ENCODE peak calls at places on chromosomes 7 and 10, in five cellular contexts. One of them, this sample, is unnamed.

GRCh38 chr10:66827353-66827752 is 98.5 kb upstream of the LRRTM3 start:
- DNase-seq in neuronal stem cell: no peak
- DNase-seq in hepatocyte: no peak
- DNase-seq in endodermal cell: no peak
- DNase-seq in CD8-positive, alpha-beta T cell: no peak
- DNase-seq in this sample: no peak

GRCh38 chr10:122112625-122113160 is 123.7 kb downstream of the TACC2 start:
- DNase-seq in neuronal stem cell: peak; percentile 70
- DNase-seq in hepatocyte: peak; percentile 96
- DNase-seq in endodermal cell: peak; percentile 93
- DNase-seq in CD8-positive, alpha-beta T cell: no peak
- DNase-seq in this sample: no peak

GRCh38 chr7:75879771-75880184 is 944 bp downstream of the RHBDD2 start:
- DNase-seq in endodermal cell: no peak
- DNase-seq in neuronal stem cell: no peak
- DNase-seq in CD8-positive, alpha-beta T cell: peak; percentile 13
- DNase-seq in hepatocyte: no peak
- DNase-seq in this sample: peak; percentile 82

GRCh38 chr10:110544958-110545537 is 22.4 kb upstream of the SMC3 start:
- DNase-seq in endodermal cell: no peak
- DNase-seq in neuronal stem cell: no peak
- DNase-seq in CD8-positive, alpha-beta T cell: no peak
- DNase-seq in hepatocyte: peak; percentile 50
- DNase-seq in this sample: no peak

GRCh38 chr7:145156834-145157233 is 321.0 kb upstream of the TPK1 start:
- DNase-seq in CD8-positive, alpha-beta T cell: no peak
- DNase-seq in hepatocyte: no peak
- DNase-seq in endodermal cell: no peak
- DNase-seq in neuronal stem cell: no peak
- DNase-seq in this sample: no peak

GRCh38 chr10:78428579-78428978 is 394.9 kb downstream of the RPS24 start:
- DNase-seq in hepatocyte: no peak
- DNase-seq in endodermal cell: no peak
- DNase-seq in neuronal stem cell: no peak
- DNase-seq in CD8-positive, alpha-beta T cell: no peak
- DNase-seq in this sample: no peak

GRCh38 chr7:132508724-132509348 is 67.4 kb downstream of the PLXNA4 start:
- DNase-seq in CD8-positive, alpha-beta T cell: no peak
- DNase-seq in neuronal stem cell: no peak
- DNase-seq in endodermal cell: no peak
- DNase-seq in hepatocyte: no peak
- DNase-seq in this sample: no peak

GRCh38 chr10:2883238-2883637 is 184.1 kb upstream of the PFKP start:
- DNase-seq in hepatocyte: no peak
- DNase-seq in endodermal cell: no peak
- DNase-seq in CD8-positive, alpha-beta T cell: no peak
- DNase-seq in neuronal stem cell: no peak
- DNase-seq in this sample: no peak

GRCh38 chr7:33692956-33693355 is 212.4 kb upstream of the BMPER start:
- DNase-seq in endodermal cell: no peak
- DNase-seq in neuronal stem cell: no peak
- DNase-seq in hepatocyte: no peak
- DNase-seq in CD8-positive, alpha-beta T cell: no peak
- DNase-seq in this sample: no peak

GRCh38 chr10:58511765-58512469 is 755 bp upstream of the BICC1 start:
- DNase-seq in endodermal cell: peak; percentile 53
- DNase-seq in hepatocyte: peak; percentile 19
- DNase-seq in CD8-positive, alpha-beta T cell: no peak
- DNase-seq in neuronal stem cell: no peak
- DNase-seq in this sample: no peak

GRCh38 chr7:158302274-158303070 is 285.2 kb downstream of the PTPRN2 start:
- DNase-seq in CD8-positive, alpha-beta T cell: no peak
- DNase-seq in neuronal stem cell: no peak
- DNase-seq in hepatocyte: no peak
- DNase-seq in endodermal cell: peak; percentile 24
- DNase-seq in this sample: no peak

GRCh38 chr7:158299607-158300006 is 288.0 kb downstream of the PTPRN2 start:
- DNase-seq in endodermal cell: peak; percentile 47
- DNase-seq in CD8-positive, alpha-beta T cell: no peak
- DNase-seq in neuronal stem cell: no peak
- DNase-seq in hepatocyte: no peak
- DNase-seq in this sample: no peak

GRCh38 chr7:158300427-158300826 is 287.2 kb downstream of the PTPRN2 start:
- DNase-seq in neuronal stem cell: no peak
- DNase-seq in endodermal cell: peak; percentile 28
- DNase-seq in CD8-positive, alpha-beta T cell: no peak
- DNase-seq in hepatocyte: no peak
- DNase-seq in this sample: no peak

GRCh38 chr7:158301221-158301620 is 286.4 kb downstream of the PTPRN2 start:
- DNase-seq in hepatocyte: no peak
- DNase-seq in CD8-positive, alpha-beta T cell: no peak
- DNase-seq in neuronal stem cell: no peak
- DNase-seq in endodermal cell: peak; percentile 10
- DNase-seq in this sample: no peak

DNA sequence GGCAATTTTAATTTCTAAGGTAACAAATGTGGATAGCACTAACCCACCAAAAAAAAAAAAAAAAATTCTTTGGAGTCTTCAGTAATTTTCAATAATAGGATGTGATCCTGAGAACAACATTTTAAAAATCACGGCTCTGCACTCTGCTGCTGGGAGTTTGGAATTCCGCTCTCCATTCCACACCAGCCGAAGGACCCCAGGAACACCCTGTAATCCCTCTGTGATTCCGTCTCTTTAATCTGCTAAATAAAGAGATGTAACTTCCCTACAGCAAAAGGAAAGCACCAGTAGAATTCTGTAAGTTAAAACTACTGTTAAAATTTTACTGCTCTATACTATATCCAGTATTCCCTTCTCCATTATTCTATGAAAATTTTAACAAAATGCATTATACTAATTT is 284.5 kb downstream of the PTPRN2 start:
- DNase-seq in hepatocyte: no peak
- DNase-seq in CD8-positive, alpha-beta T cell: no peak
- DNase-seq in neuronal stem cell: no peak
- DNase-seq in endodermal cell: no peak
- DNase-seq in this sample: no peak
- H3K9me3 ChIP-seq in hepatocyte: peaks cover 8% of the 10 kb centered on the region
- H3K9me3 ChIP-seq in CD8-positive, alpha-beta T cell: no peaks in the 10 kb centered on the region
- H3K9me3 ChIP-seq in neuronal stem cell: peaks cover 5% of the 10 kb centered on the region
- H3K9me3 ChIP-seq in endodermal cell: peaks cover 95% of the 10 kb centered on the region
- H3K9me3 ChIP-seq in this sample: peaks cover 7% of the 10 kb centered on the region

GRCh38 chr7:157620616-157621015 is 283.8 kb downstream of the DNAJB6 start:
- DNase-seq in hepatocyte: no peak
- DNase-seq in endodermal cell: no peak
- DNase-seq in neuronal stem cell: no peak
- DNase-seq in CD8-positive, alpha-beta T cell: no peak
- DNase-seq in this sample: no peak

GRCh38 chr7:157617401-157617800 is 280.6 kb downstream of the DNAJB6 start:
- DNase-seq in hepatocyte: no peak
- DNase-seq in neuronal stem cell: no peak
- DNase-seq in endodermal cell: no peak
- DNase-seq in CD8-positive, alpha-beta T cell: no peak
- DNase-seq in this sample: no peak

GRCh38 chr7:157619753-157620525 is 283.1 kb downstream of the DNAJB6 start:
- DNase-seq in hepatocyte: no peak
- DNase-seq in neuronal stem cell: no peak
- DNase-seq in CD8-positive, alpha-beta T cell: no peak
- DNase-seq in endodermal cell: no peak
- DNase-seq in this sample: no peak

GRCh38 chr7:157618091-157618726 is 281.4 kb downstream of the DNAJB6 start:
- DNase-seq in endodermal cell: peak; percentile 30
- DNase-seq in CD8-positive, alpha-beta T cell: no peak
- DNase-seq in hepatocyte: no peak
- DNase-seq in neuronal stem cell: no peak
- DNase-seq in this sample: no peak

GRCh38 chr7:157618823-157619606 is 282.2 kb downstream of the DNAJB6 start:
- DNase-seq in CD8-positive, alpha-beta T cell: no peak
- DNase-seq in hepatocyte: no peak
- DNase-seq in endodermal cell: no peak
- DNase-seq in neuronal stem cell: no peak
- DNase-seq in this sample: no peak
- H3K9me3 ChIP-seq in CD8-positive, alpha-beta T cell: no peaks in the 10 kb centered on the region
- H3K9me3 ChIP-seq in hepatocyte: no peaks in the 10 kb centered on the region
- H3K9me3 ChIP-seq in endodermal cell: peaks cover 68% of the 10 kb centered on the region
- H3K9me3 ChIP-seq in neuronal stem cell: peaks cover 4% of the 10 kb centered on the region
- H3K9me3 ChIP-seq in this sample: no peaks in the 10 kb centered on the region

GRCh38 chr7:64625114-64626082 is 40.5 kb upstream of the ZNF107 start:
- DNase-seq in endodermal cell: no peak
- DNase-seq in neuronal stem cell: no peak
- DNase-seq in CD8-positive, alpha-beta T cell: no peak
- DNase-seq in hepatocyte: no peak
- DNase-seq in this sample: no peak
- H3K9me3 ChIP-seq in endodermal cell: peaks cover 28% of the 10 kb centered on the region
- H3K9me3 ChIP-seq in neuronal stem cell: peaks cover 2% of the 10 kb centered on the region
- H3K9me3 ChIP-seq in CD8-positive, alpha-beta T cell: no peaks in the 10 kb centered on the region
- H3K9me3 ChIP-seq in hepatocyte: no peaks in the 10 kb centered on the region
- H3K9me3 ChIP-seq in this sample: peaks cover 9% of the 10 kb centered on the region

DNA sequence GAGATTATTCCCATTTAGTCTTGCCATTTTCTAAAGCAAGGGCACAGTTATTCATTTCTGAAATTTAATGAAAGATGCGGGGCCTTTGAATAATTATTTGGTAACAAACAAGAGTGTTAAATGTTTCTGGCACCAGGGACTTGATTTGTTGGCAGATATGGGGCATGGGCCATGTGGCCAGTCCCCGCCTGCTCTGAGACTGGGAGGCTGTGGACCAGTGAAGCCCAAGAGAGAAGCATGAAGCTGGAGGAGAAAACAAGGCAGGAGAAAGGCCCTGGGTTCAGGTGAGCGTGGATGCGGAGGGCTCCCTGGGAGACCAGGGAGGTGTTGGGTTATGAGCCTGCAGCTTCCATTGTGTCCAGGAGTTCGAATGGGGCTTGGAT is 378.5 kb downstream of the TCERG1L start:
- DNase-seq in hepatocyte: no peak
- DNase-seq in neuronal stem cell: no peak
- DNase-seq in CD8-positive, alpha-beta T cell: no peak
- DNase-seq in endodermal cell: peak; percentile 26
- DNase-seq in this sample: no peak
- H3K9me3 ChIP-seq in hepatocyte: no peaks in the 10 kb centered on the region
- H3K9me3 ChIP-seq in neuronal stem cell: no peaks in the 10 kb centered on the region
- H3K9me3 ChIP-seq in CD8-positive, alpha-beta T cell: no peaks in the 10 kb centered on the region
- H3K9me3 ChIP-seq in endodermal cell: no peaks in the 10 kb centered on the region
- H3K9me3 ChIP-seq in this sample: no peaks in the 10 kb centered on the region

GRCh38 chr10:42519079-42519478 is 119.3 kb downstream of the ZNF33B start:
- DNase-seq in endodermal cell: no peak
- DNase-seq in hepatocyte: no peak
- DNase-seq in neuronal stem cell: no peak
- DNase-seq in CD8-positive, alpha-beta T cell: no peak
- DNase-seq in this sample: no peak
- H3K9me3 ChIP-seq in endodermal cell: peaks cover 98% of the 10 kb centered on the region
- H3K9me3 ChIP-seq in hepatocyte: peaks cover 67% of the 10 kb centered on the region
- H3K9me3 ChIP-seq in neuronal stem cell: peaks cover 89% of the 10 kb centered on the region
- H3K9me3 ChIP-seq in CD8-positive, alpha-beta T cell: peaks cover 83% of the 10 kb centered on the region
- H3K9me3 ChIP-seq in this sample: peaks cover 85% of the 10 kb centered on the region

GRCh38 chr10:42532996-42533395 is 105.4 kb downstream of the ZNF33B start:
- DNase-seq in endodermal cell: no peak
- DNase-seq in neuronal stem cell: no peak
- DNase-seq in hepatocyte: no peak
- DNase-seq in CD8-positive, alpha-beta T cell: no peak
- DNase-seq in this sample: no peak
- H3K9me3 ChIP-seq in endodermal cell: peaks cover 54% of the 10 kb centered on the region
- H3K9me3 ChIP-seq in neuronal stem cell: peaks cover 17% of the 10 kb centered on the region
- H3K9me3 ChIP-seq in hepatocyte: peaks cover 39% of the 10 kb centered on the region
- H3K9me3 ChIP-seq in CD8-positive, alpha-beta T cell: peaks cover 13% of the 10 kb centered on the region
- H3K9me3 ChIP-seq in this sample: peaks cover 38% of the 10 kb centered on the region